ENCODE peak calls at places on chromosomes 11 and 22, in four cellular contexts. One of them, this sample, is unnamed.

GRCh38 chr11:10809373-10810199 is 860 bp upstream of the EIF4G2 start:
- DNase-seq in PC-9: no peak
- DNase-seq in bronchial epithelial cell: peak
- DNase-seq in adrenal gland: no peak
- DNase-seq in this sample: peak

GRCh38 chr11:121814962-121815361 is 301.1 kb downstream of the BLID start:
- DNase-seq in PC-9: no peak
- DNase-seq in adrenal gland: no peak
- DNase-seq in bronchial epithelial cell: peak
- DNase-seq in this sample: no peak

GRCh38 chr22:40612291-40612740 is 24.2 kb downstream of the MRTFA start:
- DNase-seq in PC-9: no peak
- DNase-seq in adrenal gland: no peak
- DNase-seq in bronchial epithelial cell: no peak
- DNase-seq in this sample: no peak

GRCh38 chr11:46352063-46352841 is 5.0 kb downstream of the DGKZ start:
- DNase-seq in bronchial epithelial cell: no peak
- DNase-seq in PC-9: no peak
- DNase-seq in adrenal gland: peak
- DNase-seq in this sample: no peak

GRCh38 chr22:49269371-49269770 is 558.3 kb downstream of the BRD1 start:
- DNase-seq in bronchial epithelial cell: no peak
- DNase-seq in PC-9: no peak
- DNase-seq in adrenal gland: no peak
- DNase-seq in this sample: no peak

GRCh38 chr22:30236875-30237274 is 9.7 kb downstream of the LIF start:
- DNase-seq in adrenal gland: no peak
- DNase-seq in PC-9: no peak
- DNase-seq in bronchial epithelial cell: no peak
- DNase-seq in this sample: no peak

GRCh38 chr11:66367561-66368312 is 3.8 kb downstream of the SLC29A2 start:
- DNase-seq in bronchial epithelial cell: no peak
- DNase-seq in adrenal gland: no peak
- DNase-seq in PC-9: no peak
- DNase-seq in this sample: no peak

GRCh38 chr11:69382131-69383128 is 88.5 kb downstream of the MYEOV start:
- DNase-seq in bronchial epithelial cell: no peak
- DNase-seq in adrenal gland: peak
- DNase-seq in PC-9: peak
- DNase-seq in this sample: no peak

GRCh38 chr11:74579577-74580270 is 12.7 kb upstream of the POLD3 start:
- DNase-seq in PC-9: no peak
- DNase-seq in bronchial epithelial cell: no peak
- DNase-seq in adrenal gland: no peak
- DNase-seq in this sample: no peak

GRCh38 chr22:35257002-35257320 is 332 bp upstream of the HMGXB4 start:
- DNase-seq in bronchial epithelial cell: no peak
- DNase-seq in adrenal gland: no peak
- DNase-seq in PC-9: no peak
- DNase-seq in this sample: no peak

GRCh38 chr11:20013346-20014066 is 146.8 kb downstream of the DBX1 start:
- DNase-seq in bronchial epithelial cell: peak
- DNase-seq in PC-9: peak
- DNase-seq in adrenal gland: no peak
- DNase-seq in this sample: no peak

GRCh38 chr11:27233654-27234042 is 129.4 kb downstream of the CCDC34 start:
- DNase-seq in PC-9: no peak
- DNase-seq in adrenal gland: no peak
- DNase-seq in bronchial epithelial cell: no peak
- DNase-seq in this sample: no peak

GRCh38 chr11:674406-674805 is 20.6 kb downstream of the DEAF1 start:
- DNase-seq in bronchial epithelial cell: no peak
- DNase-seq in PC-9: no peak
- DNase-seq in adrenal gland: no peak
- DNase-seq in this sample: no peak

GRCh38 chr11:86743223-86744118 is 56.9 kb upstream of the PRSS23 start:
- DNase-seq in adrenal gland: peak
- DNase-seq in bronchial epithelial cell: peak
- DNase-seq in PC-9: peak
- DNase-seq in this sample: peak

GRCh38 chr22:35330258-35330861 is 30.7 kb downstream of the TOM1 start:
- DNase-seq in PC-9: peak
- DNase-seq in adrenal gland: peak
- DNase-seq in bronchial epithelial cell: peak
- DNase-seq in this sample: no peak

GRCh38 chr22:36977401-36977861 is 41.8 kb downstream of the TST start:
- DNase-seq in bronchial epithelial cell: peak
- DNase-seq in PC-9: no peak
- DNase-seq in adrenal gland: peak
- DNase-seq in this sample: no peak
- TF ChIP-seq CTCF in bronchial epithelial cell: peak
- TF ChIP-seq CTCF in PC-9: no peak
- TF ChIP-seq CTCF in adrenal gland: peak
- TF ChIP-seq CTCF in this sample: peak

DNA sequence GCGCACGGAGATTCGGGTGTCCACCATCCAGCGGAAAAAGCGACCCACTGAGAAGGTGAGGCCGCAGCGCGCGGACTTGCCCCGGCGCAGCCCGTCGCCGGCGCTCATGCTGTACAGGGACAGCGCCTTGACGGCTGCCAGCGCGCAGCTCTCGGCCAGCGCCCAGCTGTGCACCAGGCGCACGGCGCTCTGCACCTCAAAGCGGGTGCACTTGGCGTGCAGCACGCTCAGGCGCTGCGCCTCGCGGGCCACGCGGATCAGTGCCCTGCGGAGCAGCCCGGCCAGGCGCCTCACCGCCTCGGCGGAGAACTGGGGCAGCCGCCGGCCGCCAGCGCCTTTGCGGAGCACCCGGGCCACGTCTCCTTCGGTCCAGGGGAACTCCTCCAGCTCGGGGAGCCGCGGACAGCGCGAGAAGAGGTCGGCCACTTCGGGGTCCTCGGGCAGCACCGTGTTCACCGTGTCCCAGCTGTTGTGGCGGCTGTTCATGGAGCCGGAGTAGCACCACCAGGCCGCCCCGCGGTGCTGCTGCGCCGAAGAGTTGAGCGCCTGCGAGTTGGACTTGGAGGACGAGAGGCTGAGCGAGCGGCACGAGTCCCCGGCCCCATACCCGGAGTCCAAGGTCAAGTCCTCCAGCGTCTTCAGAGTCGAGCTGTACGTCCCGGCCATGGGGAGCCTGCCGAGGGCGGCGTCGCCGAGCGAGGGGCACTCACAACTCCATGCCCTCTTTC is 728 bp downstream of the ABTB2 start:
- DNase-seq in bronchial epithelial cell: peak
- DNase-seq in PC-9: no peak
- DNase-seq in adrenal gland: peak
- DNase-seq in this sample: no peak
- H3K4me3 ChIP-seq in bronchial epithelial cell: peak
- H3K4me3 ChIP-seq in PC-9: peak
- H3K4me3 ChIP-seq in adrenal gland: peak
- H3K4me3 ChIP-seq in this sample: peak

GRCh38 chr11:68342459-68343158 is 30.2 kb downstream of the LRP5 start:
- DNase-seq in adrenal gland: no peak
- DNase-seq in PC-9: peak
- DNase-seq in bronchial epithelial cell: peak
- DNase-seq in this sample: no peak

GRCh38 chr11:68340784-68341556 is 28.6 kb downstream of the LRP5 start:
- DNase-seq in PC-9: peak
- DNase-seq in bronchial epithelial cell: peak
- DNase-seq in adrenal gland: no peak
- DNase-seq in this sample: no peak

GRCh38 chr11:68343761-68344256 is 31.4 kb downstream of the LRP5 start:
- DNase-seq in bronchial epithelial cell: no peak
- DNase-seq in PC-9: peak
- DNase-seq in adrenal gland: peak
- DNase-seq in this sample: no peak

GRCh38 chr11:68340003-68340767 is 27.8 kb downstream of the LRP5 start:
- DNase-seq in adrenal gland: no peak
- DNase-seq in PC-9: no peak
- DNase-seq in bronchial epithelial cell: no peak
- DNase-seq in this sample: no peak

DNA sequence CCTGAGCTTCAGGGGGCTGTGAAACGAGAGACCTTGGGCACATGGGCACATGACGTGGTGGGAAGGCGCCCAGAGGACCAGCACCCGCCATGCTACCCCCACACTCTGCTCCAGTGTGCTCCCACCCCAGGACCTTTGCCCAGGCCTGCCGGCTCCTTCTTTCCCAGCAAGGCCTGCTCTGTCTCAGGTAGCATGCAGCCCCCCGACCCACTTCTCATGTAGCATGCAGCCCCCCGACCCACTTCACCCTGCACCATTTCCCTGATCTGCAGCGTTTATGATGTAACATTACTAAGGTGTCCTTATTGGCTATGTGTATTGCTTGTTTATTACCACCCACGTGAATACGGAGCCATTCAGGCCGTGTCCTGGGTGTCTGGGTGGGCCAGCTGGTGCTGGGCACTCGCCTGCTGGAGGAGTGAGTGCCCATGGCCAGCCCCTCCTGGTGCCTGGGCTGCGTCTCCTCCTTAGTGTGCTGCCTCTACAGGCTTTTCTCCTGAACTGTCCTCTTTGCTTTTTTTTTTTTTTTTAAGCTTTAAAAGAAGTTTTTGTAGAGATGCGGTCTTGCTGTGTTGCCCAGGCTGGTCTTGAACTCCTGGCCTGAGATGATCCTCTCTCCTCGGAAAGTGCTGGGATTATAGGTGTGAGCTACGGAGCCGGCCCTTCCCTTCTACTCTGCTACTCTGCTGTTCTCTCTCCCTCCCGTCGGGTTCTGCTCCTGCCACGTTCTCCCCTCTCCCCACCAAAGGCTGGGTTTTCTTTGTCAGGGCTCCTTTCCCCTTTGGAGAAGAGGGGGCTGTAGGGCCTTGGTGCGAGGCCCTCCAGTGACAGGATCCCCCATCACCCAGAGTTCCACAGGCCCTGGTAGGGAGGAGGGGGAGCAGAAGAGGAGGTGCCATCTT is 29.4 kb downstream of the LRP5 start:
- DNase-seq in adrenal gland: no peak
- DNase-seq in PC-9: no peak
- DNase-seq in bronchial epithelial cell: no peak
- DNase-seq in this sample: no peak
- TF ChIP-seq CTCF in adrenal gland: no peak
- TF ChIP-seq CTCF in PC-9: no peak
- TF ChIP-seq CTCF in bronchial epithelial cell: peak
- TF ChIP-seq CTCF in this sample: no peak

GRCh38 chr22:38871360-38872171 is 450 bp downstream of the CBX6 start:
- DNase-seq in PC-9: no peak
- DNase-seq in bronchial epithelial cell: no peak
- DNase-seq in adrenal gland: peak
- DNase-seq in this sample: no peak

GRCh38 chr22:38868886-38869381 is 3.1 kb downstream of the CBX6 start:
- DNase-seq in adrenal gland: peak
- DNase-seq in PC-9: no peak
- DNase-seq in bronchial epithelial cell: peak
- DNase-seq in this sample: no peak

GRCh38 chr22:38869663-38870062 is 2.4 kb downstream of the CBX6 start:
- DNase-seq in adrenal gland: peak
- DNase-seq in PC-9: no peak
- DNase-seq in bronchial epithelial cell: no peak
- DNase-seq in this sample: no peak

GRCh38 chr22:38870791-38871359 is 1.1 kb downstream of the CBX6 start:
- DNase-seq in PC-9: no peak
- DNase-seq in adrenal gland: peak
- DNase-seq in bronchial epithelial cell: no peak
- DNase-seq in this sample: no peak

DNA sequence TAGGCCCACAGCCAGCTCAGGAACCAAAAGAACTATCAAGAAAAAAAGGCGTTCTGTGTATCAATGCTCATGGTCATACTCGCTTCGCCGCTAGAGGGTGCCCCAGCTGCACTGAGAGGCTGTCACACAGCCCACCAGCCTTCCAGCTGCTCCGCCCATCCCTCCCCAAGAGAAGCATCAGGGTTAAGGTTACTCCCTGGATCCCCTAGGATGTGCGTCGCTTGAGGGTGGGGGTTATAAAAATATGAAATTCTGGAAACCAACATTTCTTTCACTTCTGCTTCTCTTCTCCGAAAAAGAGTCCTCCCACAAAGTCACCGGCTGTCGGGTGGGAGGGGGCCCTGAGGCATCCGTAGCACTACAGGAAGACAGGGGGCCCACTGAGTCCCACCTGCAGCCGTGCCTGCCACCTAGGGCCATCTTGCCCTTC is 1.7 kb downstream of the CBX6 start:
- DNase-seq in bronchial epithelial cell: peak
- DNase-seq in PC-9: peak
- DNase-seq in adrenal gland: peak
- DNase-seq in this sample: no peak
- H3K4me3 ChIP-seq in bronchial epithelial cell: peak
- H3K4me3 ChIP-seq in PC-9: peak
- H3K4me3 ChIP-seq in adrenal gland: no peak
- H3K4me3 ChIP-seq in this sample: peak

This sample was measured in kidney epithelial cell.